ENCODE peak calls at places on chromosomes 13 and 19, in six cellular contexts. E, X, Y, N, M and L are unnamed samples.

GRCh38 chr19:49468199-49468598 is 5.8 kb upstream of the FLT3LG start:
- DNase-seq in E (no peak), X (no peak), Y (no peak), N (no peak), M (no peak), L (no peak)

GRCh38 chr19:4449022-4449825 is 8.4 kb downstream of the UBXN6 start:
- DNase-seq in E (peak), X (peak), Y (no peak), N (no peak), M (no peak), L (no peak)

GRCh38 chr13:107422421-107422820 is 792.9 kb downstream of the LIG4 start:
- DNase-seq in E (no peak), X (no peak), Y (no peak), N (no peak), M (no peak), L (no peak)

GRCh38 chr19:18612772-18613588 is at the start of gene TMEM59L:
- DNase-seq in E (no peak), X (no peak), Y (no peak), N (peak), M (no peak), L (no peak)

GRCh38 chr19:46494936-46495788 is 505 bp downstream of the PNMA8B start:
- DNase-seq in E (no peak), X (no peak), Y (no peak), N (peak), M (no peak), L (no peak)

GRCh38 chr13:74136089-74136658 is 2.0 kb upstream of the KLF12 start:
- DNase-seq in E (peak), X (peak), Y (no peak), N (peak), M (no peak), L (peak)

GRCh38 chr19:53537126-53537522 is 821 bp upstream of the ZNF331 start:
- DNase-seq in E (no peak), X (no peak), Y (no peak), N (no peak), M (no peak), L (no peak)

GRCh38 chr13:29858667-29859066 is 8.2 kb upstream of the UBL3 start:
- DNase-seq in E (peak), X (no peak), Y (no peak), N (no peak), M (no peak), L (no peak)

GRCh38 chr19:39941151-39941550 is 6.7 kb upstream of the FCGBP start:
- DNase-seq in E (no peak), X (no peak), Y (no peak), N (no peak), M (no peak), L (no peak)
- H3K4me3 ChIP-seq in E (no peak), X (no peak), Y (no peak), N (no peak), M (peak), L (no peak)

GRCh38 chr13:110266431-110266809 is 40.5 kb downstream of the COL4A1 start:
- DNase-seq in E (no peak), X (no peak), Y (no peak), N (no peak), M (no peak), L (no peak)
- H3K4me3 ChIP-seq in E (no peak), X (peak), Y (no peak), N (no peak), M (no peak), L (no peak)

GRCh38 chr13:76708138-76708537 is 178.1 kb downstream of the KCTD12 start:
- DNase-seq in E (no peak), X (no peak), Y (no peak), N (no peak), M (no peak), L (no peak)

GRCh38 chr13:76707360-76707759 is 178.8 kb downstream of the KCTD12 start:
- DNase-seq in E (peak), X (no peak), Y (peak), N (no peak), M (no peak), L (peak)

DNA sequence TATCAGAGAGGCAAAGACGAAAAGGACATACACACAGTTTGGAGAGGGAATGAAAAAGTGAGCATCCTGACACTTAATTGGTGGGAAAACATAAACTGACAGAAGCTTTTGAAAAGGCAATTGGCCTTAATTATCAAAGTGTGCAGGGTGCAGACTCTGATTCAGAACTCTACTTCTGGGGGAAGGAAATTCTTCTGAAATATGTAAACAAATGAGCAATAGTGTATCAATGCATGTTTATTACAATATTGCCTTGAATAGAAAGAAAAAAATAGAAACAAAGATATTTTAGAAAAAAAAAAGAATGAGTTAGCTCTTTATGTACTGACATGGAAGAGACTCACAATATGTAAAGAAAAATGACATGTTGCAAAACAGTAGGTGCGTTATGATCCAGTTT is 182.6 kb downstream of the KCTD12 start:
- DNase-seq in E (no peak), X (no peak), Y (no peak), N (no peak), M (no peak), L (no peak)
- H3K4me3 ChIP-seq in E (no peak), X (no peak), Y (no peak), N (no peak), M (no peak), L (no peak)

GRCh38 chr19:30672926-30673325 is 300.7 kb downstream of the ZNF536 start:
- DNase-seq in E (no peak), X (no peak), Y (no peak), N (no peak), M (no peak), L (no peak)
- H3K4me3 ChIP-seq in E (no peak), X (no peak), Y (no peak), N (no peak), M (no peak), L (no peak)

DNA sequence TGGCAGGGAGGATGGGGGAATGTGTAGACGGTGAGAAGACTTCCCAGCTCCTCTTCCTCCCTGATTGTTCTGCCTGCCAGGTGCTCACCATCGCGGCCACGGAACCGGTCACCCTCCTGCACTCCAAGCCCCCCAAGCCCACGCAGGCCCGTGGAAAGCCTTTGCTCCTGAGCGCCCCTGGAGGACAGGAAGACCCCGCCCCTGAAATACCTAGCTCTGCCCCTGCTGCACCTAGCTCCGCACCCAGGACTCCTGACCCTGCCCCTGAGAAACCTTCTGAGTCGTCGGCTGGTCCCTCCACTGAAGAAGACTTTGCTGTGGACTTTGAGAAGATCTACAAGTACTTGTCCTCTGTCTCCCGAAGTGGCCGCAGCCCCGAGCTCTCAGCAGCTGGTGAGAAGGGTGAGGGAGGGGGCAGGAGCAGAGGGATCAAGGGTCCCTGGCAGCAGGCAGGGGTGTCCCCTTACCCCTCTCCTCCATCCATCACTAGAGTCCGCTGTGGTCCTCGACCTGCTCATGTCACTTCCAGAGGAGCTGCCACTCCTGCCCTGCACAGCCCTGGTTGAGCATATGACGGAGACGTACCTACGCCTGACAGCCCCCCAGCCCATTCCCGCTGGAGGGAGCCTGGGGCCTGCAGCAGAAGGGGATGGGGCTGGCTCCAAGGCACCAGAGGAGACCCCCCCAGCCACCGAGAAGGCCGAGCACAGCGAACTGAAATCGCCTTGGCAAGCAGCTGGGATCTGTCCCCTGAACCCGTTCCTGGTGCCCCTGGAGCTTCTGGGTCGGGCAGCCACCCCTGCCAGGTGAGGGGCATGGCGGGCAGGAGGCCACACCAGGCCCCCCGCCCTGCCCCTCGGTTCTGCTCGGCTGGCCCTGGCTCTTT is 2.1 kb downstream of the SNAPC2 start:
- DNase-seq in E (no peak), X (no peak), Y (no peak), N (no peak), M (peak), L (no peak)
- H3K4me3 ChIP-seq in E (peak), X (peak), Y (no peak), N (no peak), M (no peak), L (no peak)

DNA sequence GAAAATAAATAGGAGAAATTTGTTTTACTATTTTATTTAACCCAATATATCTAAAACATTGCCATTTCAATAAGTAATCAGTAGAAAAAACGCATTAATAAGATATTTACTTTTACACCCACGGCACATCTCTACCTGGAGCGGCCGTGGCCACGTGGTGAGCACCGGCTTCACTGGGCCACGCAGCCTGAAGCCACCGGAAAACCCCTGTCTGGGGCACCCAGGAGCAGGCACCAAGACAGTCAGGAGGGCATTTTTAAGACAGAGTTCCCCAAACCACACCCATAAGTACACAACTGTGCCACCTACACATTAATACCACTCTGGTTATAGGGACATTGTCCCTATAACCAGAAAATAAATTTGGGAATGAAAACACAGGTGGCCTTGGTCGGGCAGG is 80.9 kb downstream of the SPACA7 start:
- DNase-seq in E (no peak), X (no peak), Y (no peak), N (no peak), M (no peak), L (no peak)
- H3K4me3 ChIP-seq in E (no peak), X (no peak), Y (no peak), N (no peak), M (no peak), L (no peak)

DNA sequence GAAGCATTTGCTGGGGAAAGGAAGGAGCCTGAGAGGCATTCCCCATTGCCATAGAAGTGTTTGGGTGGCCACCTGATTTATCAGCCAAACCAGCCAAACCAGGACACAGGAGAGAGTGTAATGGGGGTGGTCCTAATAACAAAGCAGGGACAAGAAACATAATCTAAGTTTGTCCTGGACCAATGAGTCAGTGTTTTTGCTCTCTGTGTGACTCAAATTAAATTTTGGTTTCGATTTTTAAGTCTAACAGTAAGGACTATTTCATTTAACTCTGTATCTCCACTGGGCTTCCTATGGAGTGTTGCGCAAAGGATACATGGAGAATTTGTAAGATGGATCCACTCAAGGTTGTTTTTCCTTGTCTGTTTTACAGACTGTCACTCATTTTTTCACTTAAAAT is 19.5 kb upstream of the TRPC4 start:
- DNase-seq in E (peak), X (no peak), Y (no peak), N (no peak), M (no peak), L (peak)
- H3K4me3 ChIP-seq in E (no peak), X (no peak), Y (no peak), N (no peak), M (no peak), L (no peak)

DNA sequence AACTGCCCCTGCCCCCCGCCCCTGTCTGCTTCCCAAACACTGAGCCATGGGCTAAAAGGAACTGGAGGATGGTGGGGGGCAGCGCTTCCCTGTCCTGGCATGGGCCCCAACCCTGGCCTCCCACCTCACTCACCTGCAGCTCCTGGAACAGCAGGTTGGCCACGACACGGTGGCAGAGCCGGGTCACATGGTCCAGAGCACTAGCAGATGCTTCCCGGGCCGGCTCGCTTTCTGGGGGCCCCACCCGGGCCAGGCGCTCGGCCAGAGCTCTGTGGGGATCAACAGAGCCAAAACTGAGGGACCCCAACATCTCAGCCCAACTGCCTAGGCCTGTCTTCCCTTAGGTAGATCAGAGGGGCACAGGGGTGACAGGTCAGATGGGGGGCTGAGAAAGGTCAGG is 20.6 kb downstream of the EXOC3L2 start:
- DNase-seq in E (no peak), X (no peak), Y (no peak), N (no peak), M (no peak), L (no peak)
- H3K4me3 ChIP-seq in E (no peak), X (no peak), Y (no peak), N (no peak), M (no peak), L (no peak)

GRCh38 chr19:43634068-43634467 is 5.6 kb downstream of the CADM4 start:
- DNase-seq in E (no peak), X (no peak), Y (no peak), N (no peak), M (no peak), L (no peak)

GRCh38 chr19:43636121-43636683 is 3.4 kb downstream of the CADM4 start:
- DNase-seq in E (no peak), X (no peak), Y (no peak), N (peak), M (no peak), L (peak)

GRCh38 chr19:43633520-43633919 is 6.1 kb downstream of the CADM4 start:
- DNase-seq in E (no peak), X (no peak), Y (no peak), N (no peak), M (no peak), L (no peak)

GRCh38 chr19:43634877-43635560 is 4.6 kb downstream of the CADM4 start:
- DNase-seq in E (peak), X (no peak), Y (no peak), N (peak), M (no peak), L (peak)

GRCh38 chr19:43634516-43634876 is 5.2 kb downstream of the CADM4 start:
- DNase-seq in E (no peak), X (no peak), Y (no peak), N (peak), M (no peak), L (no peak)
- H3K4me3 ChIP-seq in E (no peak), X (no peak), Y (no peak), N (peak), M (no peak), L (peak)